ENCODE peak calls at places on chromosome 12, in five cellular contexts. Q, V, C, R and D are unnamed samples.

GRCh38 chr12:94815450-94815849 is 165.1 kb upstream of the TMCC3 start:
- DNase-seq in C (no peak), R (no peak), Q (no peak), V (no peak), D (no peak)

GRCh38 chr12:43281563-43281962 is 270.4 kb downstream of the ADAMTS20 start:
- DNase-seq in R (no peak), C (no peak), Q (no peak), V (no peak), D (no peak)

GRCh38 chr12:109305547-109305946 is 3.5 kb downstream of the FOXN4 start:
- DNase-seq in V (no peak), C (no peak), Q (no peak), R (no peak), D (no peak)

GRCh38 chr12:40691913-40692616 is at the start of gene CNTN1:
- DNase-seq in V (peak), C (peak), R (peak), Q (no peak), D (peak)

GRCh38 chr12:106767954-106768501 is 6.5 kb upstream of the RIC8B start:
- DNase-seq in V (no peak), R (no peak), Q (peak), C (no peak), D (no peak)

GRCh38 chr12:123253606-123254459 is 17.8 kb downstream of the CDK2AP1 start:
- DNase-seq in R (peak), Q (no peak), C (peak), V (no peak), D (no peak)

GRCh38 chr12:106845910-106846309 is 71.4 kb downstream of the RIC8B start:
- DNase-seq in C (no peak), V (no peak), R (no peak), Q (no peak), D (peak)

GRCh38 chr12:63264629-63265028 is 113.6 kb upstream of the AVPR1A start:
- DNase-seq in C (no peak), R (no peak), V (no peak), Q (no peak), D (no peak)

GRCh38 chr12:15268927-15269552 is 47.8 kb upstream of the RERG start:
- DNase-seq in C (peak), V (no peak), R (peak), Q (peak), D (peak)

GRCh38 chr12:108620236-108620879 is 13.3 kb downstream of the SELPLG start:
- DNase-seq in Q (peak), C (no peak), R (no peak), V (peak), D (peak)

GRCh38 chr12:10364839-10365681 is 24.8 kb downstream of the KLRK1 start:
- DNase-seq in V (peak), Q (peak), C (no peak), R (peak), D (peak)

GRCh38 chr12:63018273-63018672 is 83.3 kb upstream of the PPM1H start:
- DNase-seq in C (no peak), R (no peak), V (no peak), Q (peak), D (no peak)

GRCh38 chr12:62621239-62621638 is 154.6 kb downstream of the MON2 start:
- DNase-seq in V (no peak), C (no peak), R (no peak), Q (no peak), D (peak)

GRCh38 chr12:16600525-16600924 is 5.4 kb downstream of the LMO3 start:
- DNase-seq in Q (no peak), V (no peak), R (no peak), C (no peak), D (no peak)

GRCh38 chr12:77720258-77720657 is 110.4 kb upstream of the NAV3 start:
- DNase-seq in Q (no peak), R (no peak), C (no peak), V (no peak), D (peak)

DNA sequence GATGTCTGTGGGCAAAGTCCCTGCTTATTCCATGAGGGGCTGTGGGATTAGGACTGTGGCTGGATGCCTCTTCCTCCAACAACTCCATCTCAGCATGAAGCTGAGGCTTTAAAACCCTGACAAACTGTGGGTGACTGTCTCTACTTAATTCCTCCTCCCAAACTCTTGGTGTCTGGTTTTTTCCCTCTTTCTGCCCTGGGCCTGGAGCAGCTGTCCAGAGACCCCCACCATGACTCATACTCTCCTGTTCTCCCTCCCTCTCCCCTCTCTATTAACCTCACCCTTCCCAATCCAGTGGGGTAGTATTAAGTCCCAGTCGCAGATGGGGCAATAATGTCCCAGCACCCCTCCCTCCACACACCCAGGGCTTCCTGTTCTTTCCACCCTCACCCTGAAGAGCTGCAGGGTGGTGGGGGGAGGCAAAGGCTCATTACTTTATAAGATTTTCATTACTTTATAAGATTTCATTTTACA is 2.1 kb upstream of the DNAJC14 start:
- DNase-seq in C (no peak), Q (no peak), V (no peak), R (no peak), D (no peak)
- H3K4me3 ChIP-seq in C (peak), Q (peak), V (peak), R (peak), D (peak)

GRCh38 chr12:57215065-57215464 is 1.5 kb upstream of the NXPH4 start:
- DNase-seq in Q (no peak), V (no peak), C (no peak), R (no peak), D (no peak)

GRCh38 chr12:57216014-57216891 is at the start of gene NXPH4:
- DNase-seq in C (peak), Q (no peak), V (peak), R (peak), D (peak)

GRCh38 chr12:57215668-57216013 is 953 bp upstream of the NXPH4 start:
- DNase-seq in R (no peak), Q (no peak), C (peak), V (no peak), D (peak)

GRCh38 chr12:57218030-57218853 is 1.6 kb downstream of the NXPH4 start:
- DNase-seq in C (no peak), R (no peak), Q (no peak), V (no peak), D (peak)

DNA sequence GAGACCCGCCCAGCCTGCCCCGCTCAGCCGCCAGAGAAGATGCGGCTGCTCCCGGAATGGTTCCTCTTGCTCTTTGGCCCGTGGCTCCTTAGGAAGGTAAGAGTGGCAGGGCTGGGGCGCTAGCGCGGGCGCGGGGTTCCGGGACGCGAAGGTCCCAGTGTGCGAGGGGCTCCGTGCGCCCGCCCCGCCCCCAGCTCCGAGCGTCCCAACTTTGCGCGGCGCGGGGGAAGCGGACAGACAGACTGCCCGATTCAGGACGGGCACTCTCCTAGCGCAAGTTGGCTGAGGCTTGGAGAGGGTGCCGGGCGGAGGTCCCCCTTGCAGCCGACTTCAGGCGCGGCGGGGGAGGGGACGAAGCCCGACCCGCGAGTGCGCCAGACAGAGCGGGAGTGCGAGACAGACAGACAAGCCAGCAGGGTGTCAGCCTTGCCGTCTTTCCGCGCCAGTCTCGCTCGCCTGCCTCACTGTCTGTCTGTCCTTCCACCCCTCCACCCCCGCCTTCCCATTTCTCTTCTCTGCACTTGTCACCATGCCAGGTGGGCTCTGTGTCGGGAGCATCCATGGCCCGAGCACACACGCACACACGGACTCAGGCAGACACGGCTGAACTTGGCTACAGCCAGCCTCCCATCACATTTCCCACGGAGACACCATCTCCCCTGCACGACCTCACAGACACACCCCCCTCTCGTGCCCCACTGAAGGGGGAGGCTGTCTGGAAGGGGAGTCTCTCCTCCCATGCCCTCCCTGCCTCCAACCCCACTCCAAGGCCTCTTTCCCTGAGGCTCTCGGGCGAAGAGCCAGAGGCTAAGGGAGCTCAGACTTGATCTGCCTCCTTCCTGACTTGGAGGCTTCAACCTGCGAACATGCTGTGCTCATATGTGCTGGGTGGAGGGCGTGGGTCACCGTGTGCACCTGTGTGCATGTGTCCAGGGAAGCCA is 607 bp downstream of the NXPH4 start:
- DNase-seq in Q (no peak), R (no peak), C (no peak), V (no peak), D (no peak)
- H3K4me3 ChIP-seq in Q (peak), R (peak), C (peak), V (peak), D (peak)

DNA sequence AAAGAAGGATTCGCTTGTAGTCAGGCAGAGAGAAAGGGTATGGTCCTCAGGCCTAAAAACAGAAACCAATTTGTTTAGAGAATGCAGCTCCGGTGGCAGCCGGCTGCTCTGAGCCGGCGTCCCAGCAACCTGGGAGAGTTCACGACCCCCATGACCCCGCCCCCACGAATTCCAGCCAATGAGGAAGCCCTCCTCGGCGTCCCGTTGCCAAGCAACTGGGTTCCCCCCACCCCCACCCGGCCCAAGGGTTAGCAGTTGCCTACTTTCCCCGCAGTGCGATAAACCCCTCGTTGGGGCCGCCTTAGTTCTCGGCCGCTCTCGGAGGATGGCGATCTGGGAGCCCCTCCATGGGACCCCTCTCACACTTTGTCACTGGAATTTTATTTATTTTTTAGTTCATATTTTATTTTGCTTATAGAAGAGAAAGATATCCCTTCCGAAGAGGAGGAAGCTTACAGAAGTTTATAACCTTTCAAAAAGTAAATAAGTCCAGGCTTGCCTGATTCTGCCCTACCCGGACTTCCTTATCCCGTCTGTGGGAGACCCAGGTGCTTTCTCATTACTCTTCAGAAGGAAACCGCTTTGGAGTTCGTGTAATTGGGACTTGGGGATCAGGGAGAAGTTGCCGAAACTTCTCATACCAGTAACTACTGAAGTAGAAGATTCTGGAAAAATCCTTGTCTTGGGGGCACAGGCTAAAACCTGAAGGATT is at the start of gene CCDC60:
- DNase-seq in C (no peak), Q (no peak), V (no peak), R (no peak), D (peak)
- H3K4me3 ChIP-seq in C (no peak), Q (no peak), V (no peak), R (no peak), D (no peak)

GRCh38 chr12:57090924-57091632 is 2.2 kb downstream of the NAB2 start:
- DNase-seq in V (peak), Q (no peak), C (no peak), R (no peak), D (no peak)

GRCh38 chr12:57093412-57094193 is 4.7 kb downstream of the NAB2 start:
- DNase-seq in C (peak), V (peak), R (peak), Q (peak), D (peak)

GRCh38 chr12:57091633-57092528 is 3.0 kb downstream of the NAB2 start:
- DNase-seq in R (no peak), Q (no peak), C (no peak), V (no peak), D (no peak)

GRCh38 chr12:57092876-57093411 is 4.0 kb downstream of the NAB2 start:
- DNase-seq in R (no peak), V (no peak), Q (no peak), C (no peak), D (no peak)

GRCh38 chr12:57092529-57092862 is 3.6 kb downstream of the NAB2 start:
- DNase-seq in V (no peak), R (no peak), Q (no peak), C (no peak), D (no peak)
- H3K4me3 ChIP-seq in V (no peak), R (no peak), Q (no peak), C (no peak), D (peak)

GRCh38 chr12:49111206-49111605 is 559 bp upstream of the LMBR1L start:
- DNase-seq in R (no peak), C (no peak), V (no peak), Q (no peak), D (no peak)
- H3K4me3 ChIP-seq in R (peak), C (peak), V (peak), Q (peak), D (peak)

DNA sequence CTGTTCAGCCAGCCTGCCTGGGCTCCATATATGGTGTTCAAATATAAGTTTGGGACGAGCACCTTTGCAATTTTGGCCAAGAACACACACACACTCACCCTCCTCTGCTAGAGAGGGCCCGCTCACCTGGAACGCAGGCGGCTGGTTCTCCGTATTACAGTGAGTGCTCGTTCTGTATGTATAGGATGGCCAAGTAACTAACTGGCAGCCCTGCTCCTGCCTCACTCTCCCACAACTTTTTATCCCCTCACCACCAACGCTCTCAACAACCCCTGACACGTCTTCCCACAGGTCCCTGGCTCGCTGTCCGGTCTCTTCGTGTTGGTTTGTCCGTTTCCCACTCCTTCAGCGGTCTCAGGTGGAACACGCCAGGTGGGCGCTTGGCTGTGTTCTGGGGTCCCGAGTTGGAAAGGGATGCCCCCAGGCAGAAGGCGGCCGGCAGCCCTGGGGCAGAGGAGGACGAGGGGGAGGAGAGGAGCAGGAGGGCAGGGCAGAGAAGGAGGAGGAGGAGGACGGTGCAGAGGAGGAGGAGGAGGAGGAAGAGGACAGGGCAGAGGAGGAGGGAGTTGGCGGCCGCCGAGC is 398 bp upstream of the MSRB3 start:
- DNase-seq in R (no peak), Q (no peak), V (no peak), C (no peak), D (no peak)
- H3K4me3 ChIP-seq in R (peak), Q (peak), V (peak), C (peak), D (peak)

DNA sequence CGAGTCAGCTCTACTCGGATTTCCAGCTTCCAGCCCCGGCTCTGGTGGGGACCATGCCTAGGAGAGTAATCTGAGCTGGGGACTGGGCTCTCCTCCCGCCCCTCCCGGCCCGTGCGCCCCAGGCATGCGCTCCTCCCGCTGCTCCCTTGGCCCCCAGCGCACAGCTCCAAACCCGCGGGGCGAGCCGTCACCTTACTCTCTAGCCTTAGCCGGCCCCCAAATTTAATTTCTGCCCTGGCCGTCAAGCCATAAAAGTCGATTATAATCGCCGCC is 41.7 kb upstream of the CAPRIN2 start:
- DNase-seq in V (no peak), Q (peak), R (no peak), C (peak), D (peak)
- H3K4me3 ChIP-seq in V (peak), Q (peak), R (peak), C (peak), D (peak)

GRCh38 chr12:53595212-53595611 is 31.0 kb downstream of the ATF7 start:
- DNase-seq in R (no peak), C (no peak), Q (peak), V (no peak), D (peak)

GRCh38 chr12:53599579-53599978 is 26.6 kb downstream of the ATF7 start:
- DNase-seq in C (no peak), R (no peak), Q (no peak), V (no peak), D (no peak)

GRCh38 chr12:53600490-53601295 is 25.5 kb downstream of the ATF7 start:
- DNase-seq in C (peak), R (no peak), Q (no peak), V (no peak), D (no peak)

GRCh38 chr12:53593031-53593430 is 33.2 kb downstream of the ATF7 start:
- DNase-seq in Q (no peak), C (no peak), V (no peak), R (no peak), D (no peak)

DNA sequence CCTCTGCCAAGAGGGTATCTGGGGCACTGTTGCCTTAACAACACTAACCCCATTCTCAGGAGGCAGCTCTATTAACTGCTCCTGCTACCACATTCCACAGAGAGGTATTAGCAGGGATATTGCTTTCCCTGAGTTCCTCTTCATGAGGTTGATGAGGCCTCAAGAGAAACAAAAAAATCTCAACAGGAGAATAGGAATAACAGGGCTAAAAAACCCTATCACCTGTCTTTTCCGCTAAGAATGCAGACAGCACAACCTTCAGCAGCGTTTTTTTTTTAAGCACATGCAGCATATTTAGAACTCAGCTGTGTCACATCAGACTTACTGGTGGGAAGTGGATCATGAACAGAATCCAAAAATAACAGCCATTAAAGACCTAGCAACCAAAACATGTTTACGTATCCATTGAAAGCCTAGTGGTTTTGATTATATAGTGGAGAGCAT is 29.2 kb downstream of the ATF7 start:
- DNase-seq in R (no peak), C (no peak), V (no peak), Q (peak), D (no peak)
- H3K4me3 ChIP-seq in R (peak), C (no peak), V (no peak), Q (no peak), D (no peak)

DNA sequence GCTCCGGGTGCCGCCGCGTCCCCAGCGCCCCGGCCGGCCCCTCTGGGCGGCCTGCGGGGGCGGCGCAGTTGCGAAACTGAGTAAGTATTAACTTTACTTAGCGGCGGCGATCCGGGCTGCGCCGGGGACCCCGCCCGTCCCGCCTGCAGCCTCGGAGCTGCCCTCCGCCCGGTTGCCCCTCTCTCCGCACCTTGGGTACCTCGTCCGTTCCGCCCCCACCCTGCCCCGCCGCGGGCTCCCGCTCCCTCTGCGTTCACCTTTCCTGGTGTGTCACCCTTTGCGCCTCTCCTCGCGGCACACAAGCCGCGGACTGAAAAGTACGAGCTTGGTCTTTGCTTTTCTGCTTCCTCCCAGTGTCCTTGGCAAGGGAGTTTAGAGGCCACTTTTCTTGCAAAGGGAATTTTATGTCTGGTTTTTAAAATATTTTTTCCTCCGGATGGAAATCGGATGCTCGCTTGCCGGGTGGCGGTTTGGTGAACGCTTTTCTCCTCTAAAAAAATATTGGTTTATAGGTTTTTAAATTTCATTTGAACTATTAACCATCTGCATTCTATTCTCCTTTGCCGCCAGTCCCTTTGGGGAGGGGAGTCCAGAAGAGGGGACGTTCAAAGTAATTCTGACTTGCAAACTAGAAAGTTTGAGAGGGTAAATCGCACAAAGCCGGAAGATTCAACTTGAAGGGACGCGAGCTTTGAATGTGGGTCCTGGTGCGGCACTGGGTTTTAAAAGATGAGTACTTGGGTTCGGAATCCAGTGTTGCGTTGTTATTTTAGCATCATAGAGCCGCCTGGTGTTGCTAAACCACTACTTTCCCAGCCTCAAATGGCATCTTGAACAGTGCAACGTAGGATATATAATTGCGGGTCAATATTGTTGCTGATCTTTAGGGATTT is 833 bp downstream of the RASSF8 start:
- DNase-seq in V (peak), R (peak), Q (peak), C (peak), D (peak)
- H3K4me3 ChIP-seq in V (peak), R (peak), Q (peak), C (peak), D (peak)